ENCODE peak calls at places on chromosomes 11 and 22, in six cellular contexts. R is activated T-helper 1 cell treated with Interleukin-2 at 50 U/mL for 16 hours, T is hypothalamus, J is iPS-NIHi11, M is AG20443, C is kidney tubule cell. B is an unnamed sample.
A peak's percentile ranks its signal among the peaks of the same experiment; 100 is the strongest.

GRCh38 chr11:65575568-65576231 is at the start of gene EHBP1L1:
- DNase-seq in R (peak; percentile 75), T (no peak), J (peak; percentile 88), M (peak; percentile 87), C (peak; percentile 64), B (peak; percentile 72)

GRCh38 chr22:37138879-37139561 is 10.7 kb downstream of the IL2RB start:
- DNase-seq in R (no peak), T (no peak), J (no peak), M (no peak), C (no peak), B (no peak)

GRCh38 chr11:117094776-117095175 is 3.5 kb downstream of the SIK3 start:
- DNase-seq in R (no peak), T (no peak), J (peak; percentile 26), M (peak; percentile 51), C (peak; percentile 80), B (no peak)

GRCh38 chr22:31345331-31346254 is 553 bp downstream of the PATZ1 start:
- DNase-seq in R (peak; percentile 87), T (peak; percentile 72), J (peak; percentile 92), M (peak; percentile 99), C (peak; percentile 91), B (peak; percentile 98)

GRCh38 chr11:124716596-124716995 is 23.1 kb upstream of the NRGN start:
- DNase-seq in R (no peak), T (no peak), J (no peak), M (no peak), C (peak; percentile 27), B (no peak)

GRCh38 chr11:84261707-84262106 is 975.5 kb upstream of the CCDC90B start:
- DNase-seq in R (no peak), T (no peak), J (no peak), M (no peak), C (peak; percentile 30), B (peak; percentile 59)

GRCh38 chr22:24954856-24955255 is 2.3 kb downstream of the KIAA1671 start:
- DNase-seq in R (no peak), T (no peak), J (no peak), M (no peak), C (no peak), B (no peak)

GRCh38 chr22:44037519-44038370 is 13.6 kb downstream of the PARVB start:
- DNase-seq in R (no peak), T (no peak), J (no peak), M (peak; percentile 94), C (peak; percentile 94), B (no peak)

GRCh38 chr11:17651061-17651460 is 68.3 kb upstream of the MYOD1 start:
- DNase-seq in R (no peak), T (no peak), J (no peak), M (no peak), C (no peak), B (no peak)

GRCh38 chr11:27330633-27331270 is 32.3 kb downstream of the CCDC34 start:
- DNase-seq in R (no peak), T (no peak), J (no peak), M (no peak), C (no peak), B (no peak)

GRCh38 chr11:114280696-114281095 is 15.5 kb upstream of the NNMT start:
- DNase-seq in R (no peak), T (no peak), J (peak; percentile 88), M (peak; percentile 92), C (peak; percentile 82), B (peak; percentile 77)

GRCh38 chr22:39959640-39960447 is at the start of gene TMA7B:
- DNase-seq in R (no peak), T (no peak), J (peak; percentile 62), M (peak; percentile 75), C (peak; percentile 78), B (no peak)

GRCh38 chr11:2198621-2199365 is 27.2 kb upstream of the TH start:
- DNase-seq in R (no peak), T (no peak), J (no peak), M (no peak), C (no peak), B (no peak)

GRCh38 chr11:24181395-24182047 is 315.3 kb upstream of the LUZP2 start:
- DNase-seq in R (no peak), T (no peak), J (no peak), M (no peak), C (no peak), B (no peak)

GRCh38 chr11:14679662-14680061 is 36.1 kb downstream of the PDE3B start:
- DNase-seq in R (no peak), T (no peak), J (no peak), M (no peak), C (no peak), B (no peak)

GRCh38 chr22:19258371-19258770 is 33.1 kb downstream of the CLTCL1 start:
- DNase-seq in R (no peak), T (no peak), J (no peak), M (no peak), C (no peak), B (no peak)

GRCh38 chr11:86660011-86660595 is 12.3 kb downstream of the ME3 start:
- DNase-seq in R (no peak), T (no peak), J (no peak), M (peak; percentile 77), C (no peak), B (no peak)

GRCh38 chr11:123316003-123316402 is 114.1 kb upstream of the GRAMD1B start:
- DNase-seq in R (no peak), T (no peak), J (no peak), M (no peak), C (no peak), B (no peak)

GRCh38 chr11:129946256-129946655 is 50.9 kb upstream of the NFRKB start:
- DNase-seq in R (no peak), T (no peak), J (no peak), M (no peak), C (peak; percentile 5), B (no peak)

GRCh38 chr11:4496555-4497248 is 14.3 kb downstream of the OR52K1 start:
- DNase-seq in R (no peak), T (no peak), J (no peak), M (no peak), C (no peak), B (no peak)

GRCh38 chr11:62614275-62614674 is 1.2 kb downstream of the ROM1 start:
- DNase-seq in R (no peak), T (no peak), J (no peak), M (no peak), C (peak; percentile 78), B (no peak)

GRCh38 chr11:22903782-22904181 is 43.5 kb upstream of the CCDC179 start:
- DNase-seq in R (no peak), T (no peak), J (no peak), M (no peak), C (no peak), B (no peak)

GRCh38 chr11:26715133-26715532 is 6.7 kb downstream of the SLC5A12 start:
- DNase-seq in R (no peak), T (no peak), J (no peak), M (no peak), C (no peak), B (no peak)

GRCh38 chr22:31561238-31561887 is 65.0 kb downstream of the SFI1 start:
- DNase-seq in R (peak; percentile 10), T (peak; percentile 30), J (peak; percentile 90), M (peak; percentile 91), C (peak; percentile 79), B (peak; percentile 90)

GRCh38 chr22:20014526-20015186 is 2.0 kb downstream of the ARVCF start:
- DNase-seq in R (no peak), T (no peak), J (no peak), M (no peak), C (no peak), B (no peak)

GRCh38 chr11:74069146-74070046 is 60.5 kb upstream of the UCP3 start:
- DNase-seq in R (no peak), T (no peak), J (no peak), M (peak; percentile 20), C (peak; percentile 25), B (no peak)

GRCh38 chr22:42879371-42880021 is 22.4 kb upstream of the ARFGAP3 start:
- DNase-seq in R (no peak), T (no peak), J (no peak), M (no peak), C (no peak), B (no peak)

GRCh38 chr11:22472306-22472705 is 134.1 kb downstream of the SLC17A6 start:
- DNase-seq in R (no peak), T (no peak), J (peak; percentile 7), M (no peak), C (no peak), B (no peak)

GRCh38 chr22:49270595-49271368 is 556.9 kb downstream of the BRD1 start:
- DNase-seq in R (no peak), T (no peak), J (no peak), M (no peak), C (no peak), B (no peak)

GRCh38 chr11:63536669-63537292 is at the start of gene PLAAT4:
- DNase-seq in R (no peak), T (no peak), J (no peak), M (peak; percentile 71), C (peak; percentile 56), B (no peak)

GRCh38 chr11:128341280-128341679 is 246.1 kb downstream of the ETS1 start:
- DNase-seq in R (peak; percentile 26), T (no peak), J (no peak), M (no peak), C (no peak), B (no peak)

GRCh38 chr22:44351685-44352377 is 39.1 kb upstream of the SHISAL1 start:
- DNase-seq in R (no peak), T (no peak), J (peak; percentile 54), M (peak; percentile 92), C (peak; percentile 91), B (peak; percentile 66)

B was measured in D341Med.